ENCODE peak calls at places on chromosomes 3 and 15, in ten cellular contexts. L, H, U, X, J, P, C, D, Y and V are unnamed samples.

GRCh38 chr15:76011611-76012010 is 613 bp downstream of the NRG4 start:
- DNase-seq in L (no peak), P (no peak), X (no peak), H (no peak), U (no peak), J (no peak), Y (no peak), D (no peak), C (no peak), V (no peak)

GRCh38 chr3:42185044-42185443 is 80.9 kb downstream of the CCK start:
- DNase-seq in L (peak), Y (peak), J (no peak), C (no peak), H (no peak), X (no peak), U (peak), D (no peak), P (peak), V (no peak)

GRCh38 chr3:139758654-139759291 is 81.0 kb upstream of the NMNAT3 start:
- DNase-seq in C (no peak), U (no peak), J (peak), P (peak), L (no peak), Y (no peak), D (peak), X (no peak), H (no peak), V (no peak)

GRCh38 chr3:99330281-99330680 is 308.1 kb upstream of the COL8A1 start:
- DNase-seq in D (no peak), H (no peak), C (no peak), L (peak), J (no peak), P (peak), Y (no peak), U (no peak), X (no peak), V (no peak)

GRCh38 chr15:25709437-25710159 is 153.5 kb downstream of the ATP10A start:
- DNase-seq in X (no peak), H (no peak), L (no peak), U (no peak), Y (no peak), P (no peak), J (no peak), C (no peak), D (no peak), V (no peak)

GRCh38 chr3:187750513-187751123 is 5.3 kb upstream of the BCL6 start:
- DNase-seq in L (no peak), H (no peak), Y (peak), D (no peak), P (peak), C (peak), J (peak), U (no peak), X (no peak), V (peak)

GRCh38 chr15:56244811-56245576 is 1.3 kb upstream of the RFX7 start:
- DNase-seq in C (peak), L (no peak), H (no peak), U (peak), P (no peak), X (no peak), Y (peak), D (peak), J (no peak), V (no peak)

GRCh38 chr15:63238796-63239195 is 38.6 kb upstream of the APH1B start:
- DNase-seq in Y (no peak), J (no peak), P (peak), X (no peak), L (peak), C (no peak), U (no peak), D (no peak), H (no peak), V (no peak)

GRCh38 chr3:53269888-53270880 is 14.4 kb upstream of the TKT start:
- DNase-seq in J (peak), U (peak), L (peak), C (peak), X (peak), H (peak), Y (peak), D (peak), P (peak), V (peak)

GRCh38 chr3:165768680-165769079 is 68.5 kb downstream of the BCHE start:
- DNase-seq in H (no peak), Y (no peak), L (no peak), P (no peak), X (no peak), C (no peak), J (no peak), U (no peak), D (no peak), V (no peak)

GRCh38 chr3:11616551-11616950 is 27.2 kb downstream of the VGLL4 start:
- DNase-seq in H (no peak), U (no peak), X (no peak), L (no peak), P (peak), J (no peak), Y (no peak), D (no peak), C (no peak), V (no peak)

GRCh38 chr3:11618897-11619296 is 24.8 kb downstream of the VGLL4 start:
- DNase-seq in U (no peak), L (no peak), Y (peak), P (no peak), D (no peak), H (no peak), X (no peak), J (no peak), C (peak), V (no peak)

GRCh38 chr3:11619946-11620652 is 23.6 kb downstream of the VGLL4 start:
- DNase-seq in Y (no peak), C (peak), U (no peak), J (no peak), H (no peak), P (no peak), X (no peak), D (no peak), L (no peak), V (no peak)

GRCh38 chr3:11621077-11621476 is 22.6 kb downstream of the VGLL4 start:
- DNase-seq in U (no peak), Y (no peak), H (no peak), L (no peak), P (no peak), D (no peak), X (no peak), J (no peak), C (no peak), V (no peak)

GRCh38 chr3:11619461-11619860 is 24.3 kb downstream of the VGLL4 start:
- DNase-seq in C (no peak), D (no peak), L (no peak), U (no peak), P (no peak), J (no peak), Y (no peak), H (no peak), X (no peak), V (no peak)
- H3K27ac ChIP-seq in C (peak), D (no peak), L (no peak), U (no peak), P (no peak), J (peak), Y (peak), H (no peak), X (no peak), V (peak)

GRCh38 chr15:90082140-90082713 is 20.0 kb downstream of the IDH2 start:
- DNase-seq in X (peak), H (no peak), C (no peak), L (no peak), D (no peak), P (no peak), U (no peak), J (no peak), Y (no peak), V (no peak)

GRCh38 chr15:90085565-90085964 is 16.7 kb downstream of the IDH2 start:
- DNase-seq in U (no peak), J (no peak), L (no peak), C (no peak), X (no peak), D (no peak), P (no peak), H (no peak), Y (no peak), V (peak)

GRCh38 chr15:90084876-90085423 is 17.3 kb downstream of the IDH2 start:
- DNase-seq in X (no peak), P (no peak), H (no peak), C (no peak), U (no peak), J (no peak), D (no peak), Y (no peak), L (no peak), V (no peak)

GRCh38 chr15:90083954-90084607 is 18.2 kb downstream of the IDH2 start:
- DNase-seq in Y (no peak), C (no peak), L (no peak), U (no peak), X (no peak), J (no peak), H (no peak), D (no peak), P (no peak), V (no peak)

GRCh38 chr15:90083419-90083818 is 18.8 kb downstream of the IDH2 start:
- DNase-seq in C (no peak), J (no peak), L (no peak), X (no peak), D (no peak), U (no peak), P (no peak), Y (no peak), H (no peak), V (no peak)
- H3K27ac ChIP-seq in C (no peak), J (no peak), L (no peak), X (no peak), D (no peak), U (no peak), P (no peak), Y (peak), H (no peak), V (no peak)

GRCh38 chr15:100942656-100943055 is 23.5 kb downstream of the LRRK1 start:
- DNase-seq in X (no peak), U (no peak), D (no peak), L (no peak), Y (no peak), C (no peak), P (no peak), J (no peak), H (no peak), V (no peak)
- H3K27ac ChIP-seq in X (no peak), U (no peak), D (no peak), L (no peak), Y (no peak), C (no peak), P (no peak), J (no peak), H (no peak), V (no peak)

GRCh38 chr3:185815391-185816282 is 9.2 kb downstream of the IGF2BP2 start:
- DNase-seq in C (no peak), U (no peak), D (no peak), L (no peak), X (no peak), Y (no peak), J (no peak), P (peak), H (no peak), V (no peak)

GRCh38 chr3:185813691-185814215 is 11.1 kb downstream of the IGF2BP2 start:
- DNase-seq in X (no peak), Y (no peak), U (no peak), C (no peak), L (peak), P (peak), J (peak), H (no peak), D (no peak), V (no peak)

GRCh38 chr3:185807455-185808068 is 17.3 kb downstream of the IGF2BP2 start:
- DNase-seq in C (no peak), P (peak), D (no peak), X (no peak), J (no peak), U (no peak), H (no peak), Y (no peak), L (peak), V (no peak)

GRCh38 chr3:185818267-185818875 is 6.5 kb downstream of the IGF2BP2 start:
- DNase-seq in P (no peak), Y (no peak), J (no peak), C (no peak), U (no peak), H (no peak), X (no peak), D (no peak), L (peak), V (no peak)

GRCh38 chr3:185813205-185813604 is 11.6 kb downstream of the IGF2BP2 start:
- DNase-seq in C (no peak), P (no peak), Y (no peak), L (peak), D (no peak), U (no peak), X (no peak), J (no peak), H (no peak), V (no peak)
- H3K27ac ChIP-seq in C (no peak), P (peak), Y (no peak), L (peak), D (no peak), U (no peak), X (no peak), J (peak), H (no peak), V (no peak)

DNA sequence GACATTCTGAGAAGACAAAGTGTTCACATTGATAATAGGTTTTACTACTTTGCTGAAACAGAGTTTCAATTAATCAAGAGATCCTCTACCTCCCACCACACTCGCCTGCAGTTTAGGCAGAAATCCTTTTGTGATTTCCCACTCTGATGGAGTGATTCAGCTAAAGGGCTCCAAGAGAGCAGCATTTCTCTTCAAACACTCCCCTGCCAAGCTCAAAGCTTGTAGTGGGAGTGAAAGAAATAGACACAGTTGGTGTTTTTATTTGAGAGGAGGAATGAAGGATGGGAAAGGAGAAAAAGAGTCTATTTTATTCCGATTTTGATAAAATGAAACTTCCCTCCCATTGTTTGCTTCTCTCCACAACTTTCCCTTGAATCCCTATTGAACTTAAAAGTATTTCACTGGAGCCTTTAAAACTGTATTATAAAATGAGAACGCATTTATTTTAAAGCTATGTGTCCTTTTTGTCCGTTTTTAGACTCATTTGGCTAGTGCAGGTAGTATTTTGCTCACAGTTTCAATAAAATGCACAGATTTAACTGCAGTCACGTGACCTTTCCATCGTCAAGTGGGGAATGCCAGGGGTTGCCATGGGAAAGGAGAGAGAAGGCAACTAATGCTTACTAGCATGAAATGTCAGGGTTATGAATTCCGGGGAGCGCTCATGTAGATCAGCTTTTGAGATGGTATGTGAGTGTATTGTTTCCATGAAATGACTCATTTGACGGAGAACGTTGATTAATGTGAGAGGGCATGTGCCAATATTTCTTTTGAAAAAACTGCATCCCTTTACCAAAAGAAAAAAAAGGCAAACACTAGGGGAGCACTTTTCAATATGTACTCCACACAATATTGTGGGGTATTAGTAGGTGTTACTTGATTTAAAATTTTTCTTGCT is 7.7 kb upstream of the OSBPL11 start:
- DNase-seq in H (no peak), J (peak), Y (no peak), U (peak), P (peak), L (peak), C (peak), D (no peak), X (no peak), V (no peak)
- H3K27ac ChIP-seq in H (peak), J (no peak), Y (no peak), U (peak), P (no peak), L (peak), C (no peak), D (no peak), X (no peak), V (no peak)